ENCODE peak calls at places on chromosomes 7 and 10, in ten cellular contexts. K is GM23338; J is body of pancreas; D is upper lobe of right lung; U is transverse colon; L is tibial nerve; B is suprapubic skin; G is uterus; Y is WERI-Rb-1; Z is CD8-positive, alpha-beta T cell. N is an unnamed sample.
A peak's percentile ranks its signal among the peaks of the same experiment; 100 is the strongest.

GRCh38 chr10:3418041-3418760 is 245.6 kb upstream of the PITRM1 start:
- DNase-seq in U (no peak), L (no peak), B (no peak), D (no peak), G (no peak), K (no peak), J (no peak), Z (no peak), Y (no peak), N (no peak)

GRCh38 chr10:96047004-96047649 is 3.7 kb downstream of the CCNJ start:
- DNase-seq in K (no peak), J (no peak), Y (no peak), G (no peak), D (no peak), Z (no peak), B (no peak), L (no peak), U (no peak), N (no peak)

GRCh38 chr10:67612577-67613537 is 83.1 kb downstream of the CTNNA3 start:
- DNase-seq in L (no peak), J (no peak), K (no peak), D (no peak), B (no peak), Z (peak; percentile 25), G (no peak), Y (no peak), U (no peak), N (no peak)

GRCh38 chr7:17131060-17131345 is 167.4 kb upstream of the AHR start:
- DNase-seq in J (no peak), Y (no peak), Z (no peak), U (no peak), K (no peak), D (no peak), L (no peak), B (no peak), G (no peak), N (no peak)

GRCh38 chr7:100719523-100720319 is 547 bp upstream of the EPO start:
- DNase-seq in J (no peak), L (no peak), Y (no peak), D (no peak), U (peak; percentile 40), K (no peak), Z (no peak), B (no peak), G (peak; percentile 51), N (no peak)

GRCh38 chr10:79238606-79239005 is 108.7 kb upstream of the PPIF start:
- DNase-seq in G (no peak), Y (no peak), U (no peak), B (no peak), Z (no peak), K (no peak), D (no peak), J (no peak), L (no peak), N (no peak)

GRCh38 chr10:66782776-66783175 is 143.1 kb upstream of the LRRTM3 start:
- DNase-seq in B (no peak), K (no peak), Z (no peak), Y (no peak), U (no peak), D (no peak), L (no peak), J (no peak), G (no peak), N (no peak)

GRCh38 chr7:99196536-99197288 is 11.2 kb downstream of the KPNA7 start:
- DNase-seq in K (peak; percentile 13), L (no peak), B (no peak), D (no peak), Y (no peak), G (no peak), Z (no peak), U (no peak), J (no peak), N (no peak)

GRCh38 chr7:108805808-108806397 is 236.2 kb downstream of the DNAJB9 start:
- DNase-seq in D (no peak), J (no peak), U (no peak), K (peak; percentile 74), B (no peak), Z (no peak), Y (peak; percentile 18), G (no peak), L (no peak), N (no peak)

GRCh38 chr7:149444260-149444659 is 16.6 kb downstream of the ZNF777 start:
- DNase-seq in D (no peak), Z (no peak), U (no peak), Y (no peak), L (no peak), K (no peak), J (no peak), B (peak; percentile 49), G (no peak), N (no peak)

GRCh38 chr7:66697451-66698438 is 42.8 kb upstream of the RABGEF1 start:
- DNase-seq in L (no peak), D (no peak), B (no peak), K (no peak), Z (no peak), U (no peak), J (no peak), G (peak; percentile 36), Y (peak; percentile 81), N (peak; percentile 23)

GRCh38 chr10:103555712-103556111 is 62.2 kb downstream of the NEURL1 start:
- DNase-seq in B (no peak), Z (no peak), Y (no peak), U (no peak), G (no peak), K (no peak), J (no peak), L (no peak), D (no peak), N (no peak)
- H3K4me3 ChIP-seq in B (peak overlapping the region; percentile 49), Z (no peak overlapping the region), Y (peak overlapping the region; percentile 51), U (peak overlapping the region; percentile 54), G (peak overlapping the region; percentile 49), K (peak overlapping the region; percentile 57), J (no peak overlapping the region), L (no peak overlapping the region), D (peak overlapping the region; percentile 39), N (peak overlapping the region; percentile 63)

GRCh38 chr10:13945760-13946460 is 359.1 kb downstream of the PRPF18 start:
- DNase-seq in J (no peak), G (no peak), K (peak; percentile 48), Y (no peak), U (no peak), Z (no peak), D (no peak), L (no peak), B (no peak), N (no peak)

GRCh38 chr10:13953371-13953770 is 366.6 kb downstream of the PRPF18 start:
- DNase-seq in L (no peak), G (no peak), Y (no peak), U (no peak), Z (no peak), J (no peak), K (no peak), D (no peak), B (no peak), N (no peak)

GRCh38 chr10:13950543-13950939 is 363.8 kb downstream of the PRPF18 start:
- DNase-seq in L (no peak), U (no peak), K (no peak), J (no peak), D (no peak), Y (no peak), B (no peak), Z (no peak), G (no peak), N (no peak)

GRCh38 chr10:13944901-13945300 is 358.1 kb downstream of the PRPF18 start:
- DNase-seq in G (no peak), Y (peak; percentile 8), U (no peak), J (no peak), L (no peak), D (no peak), B (no peak), Z (no peak), K (no peak), N (no peak)

DNA sequence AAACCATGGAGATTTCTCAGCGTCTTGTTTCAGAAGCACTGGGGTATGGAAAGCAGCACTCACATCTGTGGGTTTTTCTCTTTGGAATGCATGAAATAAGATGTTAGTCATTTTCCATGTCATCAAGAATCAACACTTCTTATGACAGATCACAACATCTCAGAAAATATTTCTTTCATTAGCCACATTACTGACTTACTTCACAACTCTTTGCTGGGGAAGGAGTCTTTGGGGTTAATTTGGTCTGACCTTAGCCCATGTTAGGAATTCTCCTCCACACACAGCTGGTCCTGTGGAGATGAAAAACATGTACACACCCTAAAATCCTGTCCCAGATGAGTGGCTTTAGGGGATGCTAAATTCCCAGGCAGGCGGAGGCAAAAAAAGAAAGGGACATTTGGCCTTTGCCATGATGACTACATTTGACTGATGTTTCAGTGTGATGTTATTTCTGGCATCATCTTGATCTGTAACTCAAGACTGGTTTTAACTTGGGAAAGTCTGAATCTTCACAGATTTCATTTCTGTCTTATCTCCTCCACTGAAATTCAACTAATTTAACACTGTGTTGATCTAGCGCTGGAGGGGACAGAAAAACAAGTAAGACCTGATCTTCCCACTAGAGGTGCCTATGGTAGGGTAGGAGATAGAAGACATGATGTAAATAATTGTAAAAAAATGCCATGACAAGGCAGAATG is 363.2 kb downstream of the PRPF18 start:
- DNase-seq in L (no peak), K (no peak), Z (no peak), D (no peak), Y (no peak), B (no peak), G (no peak), U (no peak), J (no peak), N (no peak)
- TF ChIP-seq CTCF in L (no peak), K (no peak), Z (no peak), D (no peak), Y (no peak), B (no peak), G (no peak), U (no peak), J (no peak), N (no peak)

DNA sequence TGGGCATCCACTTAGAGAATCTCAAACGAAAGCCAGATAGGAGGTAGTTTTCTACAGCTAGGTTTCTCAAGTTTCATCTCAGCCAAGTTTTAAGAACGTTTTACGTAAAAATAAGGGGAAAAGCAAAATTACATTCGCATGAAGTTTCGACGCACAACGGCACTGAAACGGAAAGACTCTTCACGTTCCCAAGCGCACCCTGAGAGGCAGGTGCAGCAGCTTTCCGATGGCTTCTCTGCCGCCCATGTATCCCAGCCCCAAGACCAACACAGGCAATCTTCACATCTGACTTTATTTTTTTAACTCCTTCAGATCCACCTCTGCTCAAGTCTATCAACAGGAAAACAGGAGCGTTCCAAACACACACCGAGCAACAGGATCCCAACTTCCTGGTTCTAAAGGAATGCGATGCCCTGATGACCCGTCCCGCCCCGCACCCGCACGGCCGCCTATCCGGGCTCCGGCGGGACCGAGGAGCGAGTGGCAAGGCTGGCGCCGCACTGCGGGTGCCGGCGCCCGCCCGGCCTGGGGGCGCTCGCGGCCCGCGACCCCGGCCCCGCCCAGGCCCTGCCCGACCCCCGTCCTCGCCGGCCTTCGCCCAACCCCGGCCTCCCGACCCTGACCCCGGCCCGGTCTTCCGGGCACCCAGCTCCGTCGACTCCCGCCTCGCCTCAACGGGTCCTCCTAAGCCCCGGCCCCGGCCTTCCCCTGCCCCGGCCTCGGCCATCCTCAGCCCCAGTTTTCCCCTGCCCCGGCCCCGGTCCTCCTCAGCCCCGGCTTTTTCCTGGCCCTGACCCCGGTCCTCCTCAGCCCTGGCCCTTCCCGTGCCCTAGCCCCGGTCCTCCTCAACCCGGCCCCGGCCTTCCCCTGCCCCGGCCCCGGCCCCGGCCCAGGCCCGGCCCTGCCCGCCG is 835 bp downstream of the LARP4B start:
- DNase-seq in K (peak; percentile 82), Z (no peak), L (no peak), Y (peak; percentile 11), U (peak; percentile 76), G (no peak), D (peak; percentile 83), J (peak; percentile 64), B (peak; percentile 83), N (peak; percentile 34)
- H3K27ac ChIP-seq in K (peak overlapping the region; percentile 87), Z (peak overlapping the region; percentile 3), L (peak overlapping the region; percentile 90), Y (peak overlapping the region; percentile 62), U (peak overlapping the region; percentile 96), G (peak overlapping the region; percentile 92), D (peak overlapping the region; percentile 83), J (peak overlapping the region; percentile 91), B (peak overlapping the region; percentile 98), N (peak overlapping the region; percentile 100)

GRCh38 chr10:28425431-28425830 is 107.5 kb upstream of the WAC start:
- DNase-seq in Z (no peak), Y (no peak), J (no peak), U (no peak), G (no peak), B (no peak), D (no peak), K (no peak), L (no peak), N (no peak)
- H3K4me3 ChIP-seq in Z (no peak overlapping the region), Y (no peak overlapping the region), J (no peak overlapping the region), U (no peak overlapping the region), G (no peak overlapping the region), B (no peak overlapping the region), D (no peak overlapping the region), K (no peak overlapping the region), L (no peak overlapping the region), N (no peak overlapping the region)